ENCODE peak calls at places on chromosomes 12 and 14, in four cellular contexts. X is nephron progenitor cell; H is heart left ventricle; Q is stimulated activated naive CD4-positive, alpha-beta T cell treated with Interleukin-2 at 50 U/mL for 16 hours. G is an unnamed sample.

GRCh38 chr12:89469361-89469760 is 55.2 kb downstream of the GALNT4 start:
- DNase-seq in X (no peak), H (no peak), Q (no peak), G (no peak)

GRCh38 chr12:19694627-19695026 is 255.3 kb downstream of the AEBP2 start:
- DNase-seq in X (no peak), H (no peak), Q (no peak), G (no peak)

GRCh38 chr12:1844223-1844622 is 23.9 kb downstream of the LRTM2 start:
- DNase-seq in X (no peak), H (no peak), Q (no peak), G (no peak)

GRCh38 chr14:104264495-104265265 is 126.3 kb downstream of the KIF26A start:
- DNase-seq in X (no peak), H (no peak), Q (no peak), G (no peak)

GRCh38 chr14:49364752-49365117 is 221.4 kb downstream of the RPS29 start:
- DNase-seq in X (no peak), H (no peak), Q (no peak), G (no peak)

GRCh38 chr14:105421723-105422615 is 2.3 kb downstream of the MTA1 start:
- DNase-seq in X (no peak), H (peak), Q (no peak), G (no peak)

GRCh38 chr12:52210186-52210924 is 18.5 kb upstream of the KRT80 start:
- DNase-seq in X (no peak), H (peak), Q (no peak), G (no peak)

GRCh38 chr14:100289916-100290606 is 16.2 kb downstream of the SLC25A29 start:
- DNase-seq in X (no peak), H (no peak), Q (no peak), G (no peak)

GRCh38 chr12:79645235-79645630 is 45.5 kb downstream of the PAWR start:
- DNase-seq in X (no peak), H (no peak), Q (no peak), G (no peak)

GRCh38 chr12:72390146-72390545 is 118.0 kb downstream of the TRHDE start:
- DNase-seq in X (no peak), H (no peak), Q (no peak), G (no peak)

GRCh38 chr14:58941666-58942065 is 246.8 kb upstream of the DAAM1 start:
- DNase-seq in X (no peak), H (no peak), Q (no peak), G (no peak)

GRCh38 chr12:117352260-117352659 is 9.2 kb downstream of the NOS1 start:
- DNase-seq in X (no peak), H (no peak), Q (no peak), G (no peak)

GRCh38 chr14:92886337-92886736 is 36.6 kb upstream of the CHGA start:
- DNase-seq in X (no peak), H (no peak), Q (no peak), G (no peak)

GRCh38 chr12:62873116-62873825 is 61.7 kb downstream of the PPM1H start:
- DNase-seq in X (no peak), H (no peak), Q (no peak), G (no peak)

GRCh38 chr12:91215940-91216454 is 33.4 kb upstream of the DCN start:
- DNase-seq in X (no peak), H (peak), Q (no peak), G (no peak)

GRCh38 chr12:122080149-122081107 is 1.9 kb downstream of the MLXIP start:
- DNase-seq in X (no peak), H (peak), Q (no peak), G (peak)

GRCh38 chr12:92927436-92928116 is 1.5 kb downstream of the EEA1 start:
- DNase-seq in X (no peak), H (no peak), Q (no peak), G (no peak)

GRCh38 chr14:103732868-103733626 is 17.4 kb downstream of the ZFYVE21 start:
- DNase-seq in X (no peak), H (no peak), Q (no peak), G (no peak)

GRCh38 chr12:62908667-62909066 is 26.3 kb downstream of the PPM1H start:
- DNase-seq in X (no peak), H (no peak), Q (no peak), G (no peak)

GRCh38 chr14:88289214-88289613 is 33.9 kb downstream of the KCNK10 start:
- DNase-seq in X (no peak), H (no peak), Q (no peak), G (no peak)

GRCh38 chr12:116534341-116535121 is 24.6 kb upstream of the MAP1LC3B2 start:
- DNase-seq in X (peak), H (no peak), Q (no peak), G (no peak)

GRCh38 chr14:102654298-102654697 is 61.8 kb downstream of the RCOR1 start:
- DNase-seq in X (no peak), H (no peak), Q (peak), G (no peak)

GRCh38 chr12:30928356-30929264 is 2.1 kb downstream of the TSPAN11 start:
- DNase-seq in X (no peak), H (peak), Q (no peak), G (peak)

GRCh38 chr12:42652048-42652447 is 62.5 kb upstream of the PRICKLE1 start:
- DNase-seq in X (no peak), H (no peak), Q (no peak), G (no peak)

GRCh38 chr12:62642509-62642908 is 175.9 kb downstream of the MON2 start:
- DNase-seq in X (no peak), H (no peak), Q (no peak), G (no peak)

GRCh38 chr14:105386581-105387529 is 11.5 kb upstream of the TEX22 start:
- DNase-seq in X (no peak), H (no peak), Q (no peak), G (peak)

GRCh38 chr12:53062011-53062961 is 12.4 kb downstream of the TNS2 start:
- DNase-seq in X (no peak), H (no peak), Q (no peak), G (no peak)

GRCh38 chr14:97379091-97379531 is 581.9 kb downstream of the VRK1 start:
- DNase-seq in X (no peak), H (no peak), Q (no peak), G (no peak)

GRCh38 chr14:85409496-85410210 is 120.3 kb upstream of the FLRT2 start:
- DNase-seq in X (no peak), H (no peak), Q (no peak), G (no peak)

GRCh38 chr14:28515571-28515970 is 251.0 kb upstream of the FOXG1 start:
- DNase-seq in X (no peak), H (no peak), Q (no peak), G (no peak)

GRCh38 chr12:78403136-78403535 is 461.4 kb upstream of the SYT1 start:
- DNase-seq in X (no peak), H (no peak), Q (no peak), G (no peak)

GRCh38 chr14:21626491-21627230 is 8.1 kb downstream of the OR10G2 start:
- DNase-seq in X (no peak), H (no peak), Q (no peak), G (no peak)

GRCh38 chr12:110668480-110669192 is 20.3 kb downstream of the HVCN1 start:
- DNase-seq in X (no peak), H (no peak), Q (no peak), G (no peak)

GRCh38 chr12:89401433-89402086 is 49.3 kb upstream of the DUSP6 start:
- DNase-seq in X (no peak), H (no peak), Q (no peak), G (no peak)

GRCh38 chr12:104498211-104498801 is 41.6 kb downstream of the CHST11 start:
- DNase-seq in X (no peak), H (no peak), Q (peak), G (no peak)

GRCh38 chr14:97757491-97757890 is 960.3 kb downstream of the VRK1 start:
- DNase-seq in X (no peak), H (no peak), Q (no peak), G (no peak)